ENCODE peak calls at places on chromosomes 1 and 21, in four cellular contexts. Y is NCI-H2081, I is GM12892, O is NCI-H1436. L is an unnamed sample.

GRCh38 chr1:223878598-223879325 is 33.0 kb upstream of the TP53BP2 start:
- DNase-seq in I (no peak), O (no peak), Y (no peak), L (no peak)

GRCh38 chr1:225977937-225978748 is 21.0 kb downstream of the SDE2 start:
- DNase-seq in O (no peak), Y (no peak), I (no peak), L (no peak)

GRCh38 chr1:229108598-229109201 is 162.2 kb upstream of the RAB4A start:
- DNase-seq in O (no peak), Y (no peak), I (no peak), L (no peak)

GRCh38 chr1:200980452-200980772 is 43.1 kb downstream of the KIF21B start:
- DNase-seq in O (no peak), Y (no peak), I (no peak), L (no peak)

GRCh38 chr1:236280438-236281285 is 1.1 kb downstream of the ERO1B start:
- DNase-seq in I (no peak), O (peak), Y (peak), L (no peak)

GRCh38 chr1:19425643-19426245 is 59.6 kb downstream of the CAPZB start:
- DNase-seq in I (no peak), Y (peak), O (no peak), L (no peak)

GRCh38 chr1:174626031-174627020 is 178.6 kb downstream of the GPR52 start:
- DNase-seq in O (no peak), Y (peak), I (no peak), L (no peak)

GRCh38 chr1:33721416-33721815 is 142.5 kb upstream of the HMGB4 start:
- DNase-seq in O (no peak), I (no peak), Y (no peak), L (no peak)

GRCh38 chr1:48617227-48617626 is 145.2 kb upstream of the SPATA6 start:
- DNase-seq in Y (no peak), I (no peak), O (no peak), L (no peak)

GRCh38 chr1:3707298-3707938 is 44.8 kb upstream of the CCDC27 start:
- DNase-seq in I (no peak), O (no peak), Y (no peak), L (no peak)

GRCh38 chr1:176994926-176995596 is 169.5 kb downstream of the ASTN1 start:
- DNase-seq in Y (no peak), I (no peak), O (no peak), L (no peak)

GRCh38 chr1:156103521-156103947 is 11.0 kb upstream of the LMNA start:
- DNase-seq in O (no peak), Y (no peak), I (no peak), L (no peak)

GRCh38 chr1:242651817-242652216 is 127.3 kb upstream of the PLD5 start:
- DNase-seq in I (no peak), Y (peak), O (peak), L (no peak)

GRCh38 chr21:45029968-45030636 is 44.3 kb upstream of the ADARB1 start:
- DNase-seq in Y (no peak), O (no peak), I (no peak), L (no peak)